ENCODE peak calls at places on chromosomes 6 and 20, in six cellular contexts. K, R, D, B, Z and U are unnamed samples.
A peak's percentile ranks its signal among the peaks of the same experiment; 100 is the strongest.

GRCh38 chr20:50523552-50524167 is 13.5 kb downstream of the PTPN1 start:
- DNase-seq in K (no peak), D (no peak), Z (no peak), B (no peak), R (no peak), U (no peak)

GRCh38 chr6:164628302-164628931 is 681.0 kb downstream of the C6orf118 start:
- DNase-seq in R (no peak), Z (no peak), B (no peak), K (no peak), D (no peak), U (no peak)

GRCh38 chr20:44234566-44235317 is 12.4 kb upstream of the GDAP1L1 start:
- DNase-seq in B (no peak), D (no peak), R (no peak), K (no peak), Z (no peak), U (no peak)

GRCh38 chr6:39051399-39052122 is 3.0 kb downstream of the GLP1R start:
- DNase-seq in B (no peak), K (peak; percentile 41), D (no peak), R (no peak), Z (no peak), U (no peak)

GRCh38 chr6:104462811-104463599 is 396.7 kb downstream of the HACE1 start:
- DNase-seq in R (no peak), Z (no peak), B (no peak), K (no peak), D (no peak), U (no peak)

GRCh38 chr20:24277196-24277595 is 192.2 kb upstream of the SYNDIG1 start:
- DNase-seq in Z (no peak), D (no peak), B (no peak), R (no peak), K (no peak), U (no peak)

GRCh38 chr6:143598466-143599080 is 79.2 kb upstream of the PHACTR2 start:
- DNase-seq in D (no peak), B (no peak), Z (no peak), K (no peak), R (no peak), U (no peak)

GRCh38 chr6:87925373-87926060 is 122.1 kb upstream of the SPACA1 start:
- DNase-seq in D (no peak), R (no peak), Z (no peak), K (no peak), B (no peak), U (no peak)

GRCh38 chr6:18122128-18123093 is at the start of gene NHLRC1:
- DNase-seq in R (peak; percentile 95), B (peak; percentile 82), K (peak; percentile 81), D (peak; percentile 82), Z (peak; percentile 59), U (peak; percentile 78)

GRCh38 chr6:2197177-2197671 is 48.2 kb downstream of the GMDS start:
- DNase-seq in D (peak; percentile 59), K (no peak), R (no peak), Z (no peak), B (no peak), U (peak; percentile 9)

GRCh38 chr6:71979911-71980310 is 93.6 kb downstream of the RIMS1 start:
- DNase-seq in D (peak; percentile 0), Z (no peak), R (no peak), B (no peak), K (no peak), U (no peak)

GRCh38 chr6:81859884-81860283 is 107.4 kb upstream of the TENT5A start:
- DNase-seq in R (no peak), Z (no peak), D (no peak), B (no peak), K (no peak), U (no peak)

GRCh38 chr20:37007898-37008649 is 56.6 kb upstream of the SAMHD1 start:
- DNase-seq in D (peak; percentile 56), Z (no peak), R (no peak), B (no peak), K (no peak), U (peak; percentile 34)

GRCh38 chr20:34522969-34523871 is 7.0 kb downstream of the DYNLRB1 start:
- DNase-seq in D (peak; percentile 81), B (peak; percentile 76), Z (peak; percentile 50), R (peak; percentile 79), K (peak; percentile 66), U (peak; percentile 49)